ENCODE peak calls at places on chromosomes 2 and 18, in nine cellular contexts. U is NCI-H1105 treated with DMSO at 0.1 percent for 48 hours; P is stimulated activated CD4-positive, alpha-beta T cell treated with anti-CD3 and anti-CD28 coated beads, Interleukin-2, amount 100 ng/mL, for 48 hours; V is stimulated activated CD8-positive, alpha-beta memory T cell treated with anti-CD3 and anti-CD28 coated beads, Interleukin-4, amount 100 ng/mL, for 48 hours; Y is amniotic stem cell; X is NCI-H1092 treated with DMSO at 0.1 percent for 48 hours; Q is heart right ventricle; Z is SW 1271; M is activated gamma-delta T cell treated with anti-CD3 and anti-CD28 coated beads, Interleukin-2, amount 50 U/mL, for 16 hours. O is an unnamed sample.

GRCh38 chr2:189933041-189933440 is 129.5 kb downstream of the MSTN start:
- DNase-seq in U (no peak), P (no peak), V (no peak), Y (no peak), X (no peak), Q (no peak), Z (no peak), M (no peak), O (no peak)

GRCh38 chr18:48816554-48816953 is 134.2 kb downstream of the SMAD7 start:
- DNase-seq in U (no peak), P (no peak), V (peak), Y (no peak), X (no peak), Q (no peak), Z (no peak), M (no peak), O (no peak)

GRCh38 chr2:238945433-238946150 is 97.7 kb downstream of the TWIST2 start:
- DNase-seq in U (no peak), P (no peak), V (peak), Y (no peak), X (no peak), Q (peak), Z (no peak), M (no peak), O (no peak)

GRCh38 chr2:21657475-21657874 is 533.7 kb downstream of the TDRD15 start:
- DNase-seq in U (no peak), P (no peak), V (no peak), Y (no peak), X (no peak), Q (no peak), Z (no peak), M (no peak), O (no peak)

GRCh38 chr2:225428360-225428759 is 28.9 kb downstream of the NYAP2 start:
- DNase-seq in U (no peak), P (no peak), V (no peak), Y (no peak), X (peak), Q (no peak), Z (no peak), M (no peak), O (no peak)

GRCh38 chr2:16816522-16816921 is 150.9 kb upstream of the CYRIA start:
- DNase-seq in U (no peak), P (no peak), V (no peak), Y (no peak), X (no peak), Q (no peak), Z (no peak), M (no peak), O (no peak)

GRCh38 chr2:20390524-20391123 is 40.0 kb upstream of the PUM2 start:
- DNase-seq in U (no peak), P (no peak), V (no peak), Y (no peak), X (no peak), Q (no peak), Z (no peak), M (no peak), O (no peak)

GRCh38 chr2:192499476-192499875 is 304.7 kb upstream of the TMEFF2 start:
- DNase-seq in U (no peak), P (no peak), V (no peak), Y (no peak), X (no peak), Q (no peak), Z (no peak), M (no peak), O (no peak)

GRCh38 chr2:85409719-85410583 is at the start of gene CAPG:
- DNase-seq in U (no peak), P (no peak), V (peak), Y (no peak), X (no peak), Q (no peak), Z (no peak), M (no peak), O (no peak)

GRCh38 chr2:19559596-19560240 is 201.3 kb upstream of the OSR1 start:
- DNase-seq in U (no peak), P (no peak), V (no peak), Y (no peak), X (no peak), Q (no peak), Z (no peak), M (no peak), O (no peak)

GRCh38 chr2:161128885-161129284 is 31.3 kb upstream of the TANK start:
- DNase-seq in U (no peak), P (no peak), V (no peak), Y (no peak), X (no peak), Q (no peak), Z (no peak), M (no peak), O (no peak)

GRCh38 chr2:55010915-55011314 is 39.3 kb downstream of the RTN4 start:
- DNase-seq in U (no peak), P (no peak), V (no peak), Y (no peak), X (no peak), Q (no peak), Z (no peak), M (no peak), O (no peak)

GRCh38 chr2:26179446-26179907 is 6.6 kb downstream of the GAREM2 start:
- DNase-seq in U (no peak), P (no peak), V (no peak), Y (no peak), X (peak), Q (no peak), Z (no peak), M (no peak), O (no peak)

GRCh38 chr2:62845256-62845655 is 139.7 kb downstream of the EHBP1 start:
- DNase-seq in U (no peak), P (no peak), V (no peak), Y (no peak), X (no peak), Q (no peak), Z (no peak), M (no peak), O (no peak)

GRCh38 chr2:101442667-101443061 is 32.2 kb downstream of the RFX8 start:
- DNase-seq in U (no peak), P (no peak), V (no peak), Y (no peak), X (no peak), Q (no peak), Z (no peak), M (no peak), O (no peak)

GRCh38 chr18:38956068-38956467 is 1390.5 kb upstream of the CELF4 start:
- DNase-seq in U (no peak), P (no peak), V (no peak), Y (no peak), X (no peak), Q (no peak), Z (no peak), M (no peak), O (no peak)

GRCh38 chr18:75276813-75277628 is 66.4 kb downstream of the TSHZ1 start:
- DNase-seq in U (no peak), P (no peak), V (no peak), Y (no peak), X (no peak), Q (no peak), Z (no peak), M (no peak), O (no peak)

GRCh38 chr2:204115692-204116091 is 179.1 kb downstream of the ICOS start:
- DNase-seq in U (no peak), P (no peak), V (no peak), Y (no peak), X (no peak), Q (no peak), Z (no peak), M (no peak), O (no peak)

GRCh38 chr2:233365861-233366520 is 11.7 kb downstream of the DGKD start:
- DNase-seq in U (no peak), P (no peak), V (no peak), Y (no peak), X (no peak), Q (no peak), Z (no peak), M (no peak), O (no peak)

GRCh38 chr2:25115902-25116301 is 52.5 kb downstream of the POMC start:
- DNase-seq in U (no peak), P (no peak), V (no peak), Y (no peak), X (no peak), Q (no peak), Z (no peak), M (no peak), O (no peak)

GRCh38 chr2:7812231-7812995 is 869.4 kb upstream of the ID2 start:
- DNase-seq in U (no peak), P (no peak), V (no peak), Y (peak), X (no peak), Q (no peak), Z (no peak), M (no peak), O (no peak)

GRCh38 chr2:173750332-173750731 is 214.8 kb downstream of the SP3 start:
- DNase-seq in U (no peak), P (no peak), V (no peak), Y (no peak), X (peak), Q (peak), Z (no peak), M (no peak), O (no peak)

GRCh38 chr18:70416496-70416895 is 127.7 kb downstream of the SOCS6 start:
- DNase-seq in U (no peak), P (no peak), V (no peak), Y (no peak), X (no peak), Q (no peak), Z (no peak), M (no peak), O (no peak)

GRCh38 chr2:72989770-72990556 is 72.6 kb downstream of the EMX1 start:
- DNase-seq in U (no peak), P (no peak), V (no peak), Y (no peak), X (no peak), Q (peak), Z (no peak), M (no peak), O (no peak)

GRCh38 chr2:88692187-88692586 is 714 bp downstream of the RPIA start:
- DNase-seq in U (peak), P (no peak), V (peak), Y (no peak), X (no peak), Q (peak), Z (no peak), M (peak), O (no peak)

GRCh38 chr2:219638948-219639341 is 11.5 kb downstream of the SLC4A3 start:
- DNase-seq in U (no peak), P (no peak), V (no peak), Y (no peak), X (no peak), Q (no peak), Z (no peak), M (no peak), O (no peak)

GRCh38 chr2:130823171-130823885 is 13.4 kb upstream of the ARHGEF4 start:
- DNase-seq in U (no peak), P (no peak), V (no peak), Y (no peak), X (no peak), Q (no peak), Z (no peak), M (no peak), O (no peak)

GRCh38 chr2:160227252-160227651 is 27.2 kb upstream of the ITGB6 start:
- DNase-seq in U (no peak), P (no peak), V (no peak), Y (no peak), X (no peak), Q (no peak), Z (no peak), M (no peak), O (no peak)

GRCh38 chr2:149125031-149125725 is 86.7 kb downstream of the LYPD6B start:
- DNase-seq in U (peak), P (no peak), V (no peak), Y (no peak), X (peak), Q (no peak), Z (no peak), M (no peak), O (no peak)

GRCh38 chr2:131094655-131095281 is 1.5 kb upstream of the FAM168B start:
- DNase-seq in U (no peak), P (no peak), V (no peak), Y (no peak), X (no peak), Q (no peak), Z (no peak), M (no peak), O (no peak)

GRCh38 chr2:232021881-232022280 is 60.4 kb downstream of the DIS3L2 start:
- DNase-seq in U (no peak), P (no peak), V (no peak), Y (no peak), X (no peak), Q (no peak), Z (no peak), M (no peak), O (no peak)

GRCh38 chr2:217941339-217941738 is 61.5 kb downstream of the TNS1 start:
- DNase-seq in U (no peak), P (no peak), V (no peak), Y (no peak), X (no peak), Q (peak), Z (no peak), M (no peak), O (no peak)

GRCh38 chr2:134258684-134259408 is 5.0 kb downstream of the MGAT5 start:
- DNase-seq in U (no peak), P (no peak), V (peak), Y (no peak), X (no peak), Q (peak), Z (no peak), M (peak), O (no peak)

GRCh38 chr2:97781981-97782380 is 68.6 kb downstream of the ZAP70 start:
- DNase-seq in U (no peak), P (no peak), V (no peak), Y (no peak), X (peak), Q (no peak), Z (no peak), M (no peak), O (no peak)